ENCODE peak calls at places on chromosomes 13 and 19, in eight cellular contexts. Z is transverse colon, O is ovary, R is A549, S is tibial nerve, P is esophagus muscularis mucosa, V is SK-N-SH, K is suprapubic skin. N is an unnamed sample.

GRCh38 chr19:35793381-35794165 is 18.2 kb downstream of the ARHGAP33 start:
- DNase-seq in Z (no peak), O (no peak), R (peak; percentile 42), S (no peak), P (no peak), V (no peak), K (no peak), N (no peak)

GRCh38 chr13:98372886-98373285 is 195.8 kb upstream of the RNF113B start:
- DNase-seq in Z (no peak), O (no peak), R (no peak), S (no peak), P (no peak), V (no peak), K (no peak), N (no peak)

GRCh38 chr19:10760268-10760944 is 42.5 kb downstream of the DNM2 start:
- DNase-seq in Z (peak; percentile 49), O (no peak), R (no peak), S (no peak), P (no peak), V (no peak), K (no peak), N (no peak)

GRCh38 chr19:2274937-2275535 is 6.9 kb downstream of the PEAK3 start:
- DNase-seq in Z (peak; percentile 80), O (peak; percentile 72), R (peak; percentile 68), S (peak; percentile 61), P (no peak), V (peak; percentile 89), K (no peak), N (peak; percentile 83)

GRCh38 chr13:97339019-97339988 is 94.7 kb upstream of the RAP2A start:
- DNase-seq in Z (peak; percentile 41), O (peak; percentile 66), R (peak; percentile 28), S (peak; percentile 36), P (no peak), V (no peak), K (no peak), N (peak; percentile 91)

GRCh38 chr13:33454844-33455256 is 169.3 kb upstream of the STARD13 start:
- DNase-seq in Z (no peak), O (no peak), R (no peak), S (no peak), P (no peak), V (no peak), K (no peak), N (no peak)

GRCh38 chr19:28330831-28331230 is 882.1 kb downstream of the UQCRFS1 start:
- DNase-seq in Z (no peak), O (no peak), R (no peak), S (no peak), P (no peak), V (no peak), K (no peak), N (no peak)

GRCh38 chr13:94209110-94209509 is 270.4 kb downstream of the DCT start:
- DNase-seq in Z (no peak), O (no peak), R (no peak), S (no peak), P (no peak), V (no peak), K (no peak), N (no peak)

GRCh38 chr13:114304346-114305034 is 9.8 kb upstream of the CHAMP1 start:
- DNase-seq in Z (no peak), O (no peak), R (no peak), S (no peak), P (no peak), V (no peak), K (no peak), N (no peak)

GRCh38 chr19:17953869-17954268 is 13.0 kb upstream of the KCNN1 start:
- DNase-seq in Z (no peak), O (no peak), R (no peak), S (no peak), P (no peak), V (no peak), K (no peak), N (no peak)

GRCh38 chr13:30804474-30804873 is 69.1 kb downstream of the ALOX5AP start:
- DNase-seq in Z (no peak), O (no peak), R (no peak), S (no peak), P (no peak), V (peak; percentile 29), K (no peak), N (peak; percentile 40)

GRCh38 chr13:107138468-107138867 is 570.5 kb upstream of the ARGLU1 start:
- DNase-seq in Z (no peak), O (no peak), R (no peak), S (no peak), P (no peak), V (no peak), K (no peak), N (no peak)

GRCh38 chr13:99985243-99985874 is 3.8 kb downstream of the ZIC2 start:
- DNase-seq in Z (no peak), O (no peak), R (no peak), S (no peak), P (peak; percentile 42), V (no peak), K (no peak), N (no peak)

GRCh38 chr19:46872967-46873366 is 12.2 kb downstream of the ARHGAP35 start:
- DNase-seq in Z (no peak), O (no peak), R (no peak), S (no peak), P (no peak), V (no peak), K (no peak), N (no peak)

GRCh38 chr13:97264663-97265062 is 42.5 kb downstream of the MBNL2 start:
- DNase-seq in Z (no peak), O (no peak), R (no peak), S (no peak), P (no peak), V (no peak), K (no peak), N (no peak)

GRCh38 chr13:50101590-50101989 is 86.3 kb downstream of the KCNRG start:
- DNase-seq in Z (no peak), O (no peak), R (no peak), S (no peak), P (no peak), V (no peak), K (no peak), N (no peak)

GRCh38 chr13:44763604-44764311 is 187.6 kb upstream of the TSC22D1 start:
- DNase-seq in Z (peak; percentile 41), O (no peak), R (no peak), S (peak; percentile 11), P (no peak), V (no peak), K (no peak), N (no peak)

GRCh38 chr19:1610579-1610978 is 5.3 kb upstream of the UQCR11 start:
- DNase-seq in Z (no peak), O (no peak), R (no peak), S (no peak), P (no peak), V (no peak), K (no peak), N (no peak)

GRCh38 chr19:40928859-40929258 is 46.8 kb upstream of the CYP2A7 start:
- DNase-seq in Z (no peak), O (no peak), R (no peak), S (no peak), P (no peak), V (no peak), K (no peak), N (no peak)

GRCh38 chr19:57314146-57314545 is 6.1 kb upstream of the ZNF543 start:
- DNase-seq in Z (no peak), O (no peak), R (no peak), S (no peak), P (no peak), V (no peak), K (no peak), N (no peak)

GRCh38 chr13:30735025-30735967 is at the start of gene ALOX5AP:
- DNase-seq in Z (peak; percentile 44), O (no peak), R (no peak), S (no peak), P (no peak), V (no peak), K (peak; percentile 69), N (no peak)

GRCh38 chr13:27375686-27376326 is 48.6 kb upstream of the GTF3A start:
- DNase-seq in Z (peak; percentile 72), O (peak; percentile 71), R (peak; percentile 59), S (peak; percentile 67), P (no peak), V (peak; percentile 81), K (peak; percentile 81), N (peak; percentile 74)

GRCh38 chr13:50518791-50519201 is 324.7 kb downstream of the DLEU7 start:
- DNase-seq in Z (no peak), O (no peak), R (no peak), S (no peak), P (no peak), V (no peak), K (no peak), N (no peak)

GRCh38 chr13:66948910-66949309 is 281.2 kb downstream of the PCDH9 start:
- DNase-seq in Z (no peak), O (no peak), R (no peak), S (no peak), P (no peak), V (no peak), K (no peak), N (no peak)
- TF ChIP-seq EP300 in Z (no peak), O (no peak), R (no peak), S (no peak), P (no peak), V (no peak), K (no peak), N (no peak)

GRCh38 chr13:32314968-32315254 is 252 bp downstream of the ZAR1L start:
- DNase-seq in Z (peak; percentile 35), O (no peak), R (peak; percentile 33), S (peak; percentile 60), P (no peak), V (peak; percentile 60), K (no peak), N (no peak)
- TF ChIP-seq EP300 in Z (no peak), O (no peak), R (no peak), S (no peak), P (no peak), V (no peak), K (no peak), N (no peak)

DNA sequence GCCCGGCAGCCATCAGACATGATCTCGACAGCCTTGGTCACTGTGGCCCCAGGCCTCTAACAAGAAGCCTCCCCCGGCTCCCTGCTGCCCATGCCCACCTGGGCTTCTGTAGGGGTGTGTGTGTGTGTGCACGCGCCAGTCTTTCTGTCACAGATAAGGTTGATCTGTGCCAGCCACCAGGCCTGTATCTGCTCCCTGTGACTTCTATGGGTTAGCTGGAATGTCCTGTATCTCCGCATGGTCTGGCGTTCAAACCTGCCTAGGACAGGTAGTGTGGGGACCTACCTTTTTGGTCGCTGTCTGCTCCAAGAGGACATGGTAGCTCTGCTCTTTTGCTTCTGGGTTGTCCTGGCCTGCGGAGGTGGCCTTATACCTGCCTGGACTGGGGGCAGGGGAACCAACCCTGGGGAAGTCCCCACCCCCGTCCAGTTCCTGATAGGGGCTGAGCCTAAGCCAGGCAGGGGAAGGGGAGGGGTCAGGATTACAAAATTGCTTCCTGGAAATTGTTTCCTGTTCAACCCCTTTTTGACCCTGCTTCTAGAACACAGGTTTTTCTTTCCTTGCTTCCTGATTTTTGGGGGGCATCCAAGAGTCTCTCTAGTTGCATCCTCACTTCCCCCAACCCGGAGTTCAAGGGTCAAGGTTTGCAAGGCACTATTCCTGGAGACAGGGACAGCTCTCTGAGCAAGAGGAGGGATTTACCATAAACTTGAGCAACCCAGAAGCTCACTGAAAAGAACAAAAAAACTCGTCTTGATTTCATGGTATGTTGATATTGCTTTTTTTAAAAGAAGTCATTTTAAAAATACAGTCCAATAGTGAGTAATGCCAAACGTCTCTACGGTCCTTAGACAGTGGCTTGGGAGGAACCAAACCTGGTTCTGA is at the start of gene LRG1:
- DNase-seq in Z (peak; percentile 88), O (peak; percentile 67), R (no peak), S (peak; percentile 24), P (no peak), V (no peak), K (no peak), N (no peak)
- TF ChIP-seq EP300 in Z (no peak), O (peak; percentile 59), R (no peak), S (no peak), P (no peak), V (no peak), K (no peak), N (peak; percentile 45)

GRCh38 chr13:21014666-21015170 is 46.7 kb downstream of the LATS2 start:
- DNase-seq in Z (no peak), O (peak; percentile 65), R (peak; percentile 21), S (no peak), P (no peak), V (no peak), K (no peak), N (peak; percentile 78)
- TF ChIP-seq EP300 in Z (no peak), O (no peak), R (no peak), S (no peak), P (no peak), V (no peak), K (no peak), N (no peak)

N was measured in sigmoid colon.